ENCODE peak calls at places on chromosomes 3 and 15, in seven cellular contexts. U is progenitor cell of endocrine pancreas, R is AG10803, M is GM13976, W is neural crest cell, T is heart left ventricle, N is fibroblast of lung. L is an unnamed sample.

GRCh38 chr3:150238995-150239612 is 169.0 kb upstream of the TSC22D2 start:
- DNase-seq in W (no peak), N (no peak), M (no peak), T (no peak), R (no peak), U (no peak), L (no peak)

GRCh38 chr3:159762981-159763465 is 225.6 kb upstream of the IL12A start:
- DNase-seq in T (peak), N (peak), R (peak), W (peak), U (peak), M (peak), L (peak)

GRCh38 chr3:10189557-10190374 is 25.0 kb downstream of the IRAK2 start:
- DNase-seq in U (no peak), N (peak), T (peak), R (peak), W (no peak), M (no peak), L (peak)

GRCh38 chr3:27623085-27623753 is 98.9 kb downstream of the EOMES start:
- DNase-seq in M (no peak), N (peak), U (no peak), W (no peak), T (peak), R (no peak), L (no peak)

GRCh38 chr15:97224191-97224641 is 736.3 kb upstream of the ARRDC4 start:
- DNase-seq in R (no peak), W (no peak), N (no peak), T (no peak), M (no peak), U (no peak), L (no peak)

GRCh38 chr3:172751188-172751571 is 654 bp downstream of the ECT2 start:
- DNase-seq in W (no peak), R (peak), U (no peak), M (peak), N (no peak), T (no peak), L (no peak)

GRCh38 chr3:99651561-99651960 is 13.2 kb downstream of the COL8A1 start:
- DNase-seq in R (peak), U (no peak), N (peak), W (no peak), M (no peak), T (peak), L (no peak)

GRCh38 chr15:88487176-88487795 is 19.8 kb downstream of the MRPS11 start:
- DNase-seq in U (no peak), R (peak), T (no peak), M (no peak), N (peak), W (no peak), L (no peak)

GRCh38 chr3:127856801-127857200 is 34.5 kb upstream of the MGLL start:
- DNase-seq in N (no peak), R (no peak), M (no peak), U (no peak), T (no peak), W (no peak), L (no peak)

GRCh38 chr3:86563358-86563970 is 427.5 kb downstream of the VGLL3 start:
- DNase-seq in R (peak), U (no peak), M (peak), N (peak), T (no peak), W (no peak), L (no peak)

GRCh38 chr3:156604064-156604641 is 49.2 kb upstream of the SSR3 start:
- DNase-seq in R (no peak), W (no peak), N (no peak), U (no peak), T (no peak), M (no peak), L (no peak)

GRCh38 chr3:141540531-141540930 is 53.7 kb downstream of the RASA2 start:
- DNase-seq in M (no peak), W (no peak), U (no peak), R (no peak), T (no peak), N (no peak), L (no peak)

GRCh38 chr15:81480645-81481053 is 106.6 kb upstream of the TMC3 start:
- DNase-seq in N (peak), U (peak), T (peak), M (peak), R (peak), W (peak), L (peak)

GRCh38 chr3:35215525-35216500 is 423.5 kb upstream of the ARPP21 start:
- DNase-seq in U (no peak), W (no peak), R (no peak), T (no peak), M (no peak), N (no peak), L (no peak)

GRCh38 chr3:172317984-172318383 is 130.3 kb downstream of the GHSR start:
- DNase-seq in N (peak), T (peak), M (peak), R (peak), W (no peak), U (no peak), L (no peak)

GRCh38 chr3:119695480-119695879 is 7.3 kb upstream of the CFAP91 start:
- DNase-seq in T (no peak), U (no peak), M (no peak), R (peak), W (no peak), N (no peak), L (no peak)

GRCh38 chr3:152998554-152998953 is 163.5 kb upstream of the RAP2B start:
- DNase-seq in N (no peak), T (no peak), U (no peak), R (no peak), W (no peak), M (no peak), L (no peak)

GRCh38 chr15:65032823-65033537 is 3.5 kb upstream of the MTFMT start:
- DNase-seq in T (peak), W (peak), N (peak), M (peak), U (peak), R (peak), L (peak)

GRCh38 chr3:16369885-16370284 is 104.9 kb downstream of the OXNAD1 start:
- DNase-seq in N (peak), W (no peak), R (peak), M (no peak), U (no peak), T (no peak), L (no peak)

GRCh38 chr15:88655780-88656488 is 17.1 kb downstream of the ISG20 start:
- DNase-seq in M (no peak), W (no peak), R (no peak), N (no peak), U (no peak), T (no peak), L (no peak)

GRCh38 chr3:139101396-139101795 is 56.7 kb upstream of the PRR23C start:
- DNase-seq in M (no peak), W (no peak), N (no peak), T (no peak), U (no peak), R (no peak), L (no peak)

GRCh38 chr3:10288575-10288960 is 4.2 kb downstream of the GHRL start:
- DNase-seq in M (no peak), R (no peak), U (no peak), W (no peak), N (no peak), T (no peak), L (no peak)

GRCh38 chr15:78067328-78068241 is 9.9 kb downstream of the TBC1D2B start:
- DNase-seq in R (peak), U (no peak), N (peak), M (no peak), T (no peak), W (no peak), L (no peak)

GRCh38 chr15:36688310-36689102 is 109.1 kb downstream of the CDIN1 start:
- DNase-seq in M (no peak), T (no peak), R (peak), U (no peak), N (peak), W (no peak), L (no peak)

GRCh38 chr3:152331975-152332374 is 63.2 kb downstream of the MBNL1 start:
- DNase-seq in T (no peak), R (no peak), N (no peak), U (no peak), M (no peak), W (no peak), L (no peak)

GRCh38 chr3:65561617-65562016 is 477.1 kb downstream of the MAGI1 start:
- DNase-seq in T (no peak), M (no peak), R (no peak), N (no peak), W (no peak), U (no peak), L (no peak)

GRCh38 chr3:122251428-122251827 is 68.0 kb downstream of the CASR start:
- DNase-seq in T (no peak), N (no peak), W (no peak), R (no peak), U (no peak), M (no peak), L (no peak)

GRCh38 chr15:56794923-56795329 is 61.6 kb upstream of the ZNF280D start:
- DNase-seq in M (no peak), U (no peak), R (peak), T (no peak), W (no peak), N (no peak), L (no peak)

GRCh38 chr3:138451595-138452162 is 17.3 kb downstream of the ESYT3 start:
- DNase-seq in W (no peak), T (no peak), M (peak), U (no peak), N (no peak), R (no peak), L (no peak)

GRCh38 chr15:73941044-73941443 is 14.8 kb downstream of the LOXL1 start:
- DNase-seq in W (no peak), U (no peak), T (no peak), M (no peak), N (peak), R (peak), L (no peak)

GRCh38 chr3:43286886-43287301 is 554 bp downstream of the SNRK start:
- DNase-seq in M (peak), W (peak), U (peak), N (peak), T (no peak), R (peak), L (peak)

GRCh38 chr15:52068004-52068403 is 44.6 kb downstream of the BCL2L10 start:
- DNase-seq in R (peak), M (no peak), W (no peak), T (no peak), N (peak), U (no peak), L (no peak)

GRCh38 chr3:160928183-160928718 is 172.2 kb downstream of the PPM1L start:
- DNase-seq in M (peak), R (no peak), N (no peak), T (no peak), W (no peak), U (no peak), L (no peak)

GRCh38 chr3:13767896-13768295 is 112.0 kb downstream of the WNT7A start:
- DNase-seq in R (no peak), W (no peak), M (peak), N (no peak), U (no peak), T (no peak), L (no peak)

GRCh38 chr3:45188714-45189659 is 37.1 kb downstream of the TMEM158 start:
- DNase-seq in R (no peak), W (no peak), N (no peak), T (no peak), M (no peak), U (no peak), L (no peak)

GRCh38 chr3:178525180-178525704 is 11.0 kb upstream of the KCNMB2 start:
- DNase-seq in W (no peak), R (no peak), N (no peak), U (no peak), M (no peak), T (no peak), L (no peak)

GRCh38 chr15:61184431-61184830 is 44.7 kb downstream of the RORA start:
- DNase-seq in N (no peak), W (no peak), M (no peak), U (no peak), R (no peak), T (no peak), L (no peak)
- TF ChIP-seq CTCF in N (no peak), W (peak), M (no peak), U (no peak), R (no peak), T (no peak), L (no peak)

GRCh38 chr3:187401861-187402260 is 33.7 kb downstream of the RTP4 start:
- DNase-seq in U (no peak), W (no peak), N (no peak), T (no peak), R (no peak), M (no peak), L (no peak)

GRCh38 chr3:187403768-187404270 is 35.6 kb downstream of the RTP4 start:
- DNase-seq in W (no peak), R (peak), U (no peak), T (no peak), M (no peak), N (peak), L (no peak)

DNA sequence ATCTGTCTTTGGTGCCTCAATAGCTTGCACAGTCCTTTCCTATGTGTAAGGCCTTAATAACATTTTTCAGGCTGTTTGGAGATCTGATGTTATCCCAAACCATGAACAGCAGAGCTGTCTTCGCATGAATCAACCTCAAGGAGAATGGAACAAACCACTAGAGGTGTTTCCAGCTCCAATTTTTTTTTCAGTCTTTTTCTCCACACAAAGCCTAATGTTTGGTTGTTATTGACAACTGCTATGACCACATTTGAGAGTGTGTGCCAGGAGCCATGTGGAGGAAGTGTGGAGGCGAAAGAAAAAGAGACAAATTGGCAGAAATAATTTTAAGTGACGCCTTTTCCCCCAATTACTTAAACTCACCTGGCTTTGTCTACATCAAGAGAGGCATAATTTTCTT is 38.7 kb downstream of the RTP4 start:
- DNase-seq in R (peak), N (peak), T (peak), U (no peak), W (no peak), M (no peak), L (no peak)
- TF ChIP-seq CTCF in R (no peak), N (no peak), T (no peak), U (no peak), W (no peak), M (no peak), L (no peak)

DNA sequence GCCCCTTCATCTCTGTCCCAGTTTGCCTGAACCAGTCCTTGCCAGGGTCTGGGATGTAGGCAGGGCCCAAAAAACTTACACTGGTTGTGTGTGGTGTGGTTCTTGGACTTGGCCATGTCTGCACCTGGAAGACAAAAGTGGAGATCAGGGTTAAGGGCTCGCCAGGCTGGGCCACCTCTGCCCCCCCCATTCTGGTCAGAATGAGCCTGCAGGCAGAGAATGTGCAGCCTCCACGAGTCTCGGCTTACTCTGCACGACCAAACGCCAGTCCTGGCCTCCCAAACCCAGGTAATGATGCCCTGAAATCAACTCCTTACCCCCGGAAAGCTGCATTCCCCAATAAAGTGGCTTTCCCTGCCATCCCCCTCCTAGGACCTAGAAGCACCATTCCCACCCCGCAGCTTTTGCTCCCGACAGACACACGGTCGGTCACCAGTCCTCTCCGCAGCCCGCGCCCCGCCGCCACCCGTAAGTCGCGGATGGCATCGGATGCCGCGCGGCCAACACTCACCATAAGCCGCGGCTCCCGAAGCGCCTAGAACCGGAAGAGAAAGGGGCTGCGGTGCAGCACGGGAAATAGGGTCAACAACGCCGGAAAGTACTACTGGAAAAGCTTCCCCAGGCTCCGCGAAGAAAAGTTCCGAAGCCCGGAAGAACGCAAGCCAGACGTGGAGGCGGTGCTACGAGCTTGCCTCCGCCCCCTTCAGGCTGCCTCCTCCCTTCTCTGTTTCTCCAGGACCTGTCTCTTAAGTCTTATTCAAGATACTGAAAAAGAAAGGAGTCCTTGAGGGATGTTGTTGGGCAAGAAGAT is at the start of gene RPL29:
- DNase-seq in N (peak), W (peak), M (peak), U (peak), T (peak), R (peak), L (peak)
- TF ChIP-seq CTCF in N (no peak), W (peak), M (no peak), U (no peak), T (peak), R (peak), L (no peak)

GRCh38 chr3:62186967-62187366 is 186.4 kb downstream of the FEZF2 start:
- DNase-seq in R (peak), W (no peak), M (no peak), N (no peak), U (no peak), T (no peak), L (no peak)
- TF ChIP-seq CTCF in R (peak), W (peak), M (no peak), N (peak), U (peak), T (peak), L (no peak)

DNA sequence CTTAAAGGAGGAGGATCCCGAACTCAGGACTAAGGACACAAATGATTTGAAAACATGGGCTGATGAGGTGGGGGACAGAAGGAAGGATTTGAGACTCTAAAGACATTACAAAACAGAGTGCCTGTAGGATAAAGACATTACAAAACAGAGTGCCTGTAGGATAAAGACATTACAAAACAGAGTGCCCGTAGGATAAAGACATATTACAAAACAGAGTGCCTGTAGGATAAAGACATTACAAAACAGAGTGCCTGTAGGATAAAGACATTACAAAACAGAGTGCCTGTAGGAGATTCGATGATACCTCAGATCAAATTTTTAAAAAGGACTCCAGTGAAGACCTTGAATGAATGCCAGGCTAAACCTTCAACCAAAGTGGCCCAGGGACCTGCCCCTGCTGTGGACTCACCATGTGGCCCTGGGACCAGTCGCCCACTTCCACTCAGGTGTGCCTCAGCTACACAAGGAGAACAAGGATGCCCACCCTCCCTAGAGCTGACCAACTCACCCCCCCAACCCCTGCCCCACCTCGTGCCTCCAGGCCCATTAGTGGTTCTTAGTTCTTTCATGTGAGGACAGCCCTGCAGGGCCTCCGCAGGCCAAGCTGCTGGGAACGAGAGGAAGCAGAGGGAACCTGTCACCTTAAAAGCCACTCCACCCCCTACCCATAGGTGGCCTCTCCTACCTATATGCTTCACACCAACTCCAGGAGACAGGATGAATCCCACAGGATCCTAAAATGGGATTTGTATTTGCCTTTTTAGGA is 59.8 kb downstream of the SH3BP5 start:
- DNase-seq in R (no peak), M (no peak), U (no peak), T (no peak), W (no peak), N (no peak), L (no peak)
- TF ChIP-seq CTCF in R (no peak), M (no peak), U (peak), T (no peak), W (no peak), N (no peak), L (no peak)